ENCODE peak calls at places on chromosomes 3 and 15, in four cellular contexts. X, V, O and E are unnamed samples.

GRCh38 chr3:63344676-63345075 is 66.6 kb downstream of the SYNPR start:
- DNase-seq in X (no peak), V (no peak), O (peak), E (no peak)

GRCh38 chr15:85030301-85031049 is 48.8 kb downstream of the PDE8A start:
- DNase-seq in X (peak), V (no peak), O (no peak), E (peak)

GRCh38 chr3:194167873-194168272 is 31.9 kb downstream of the HES1 start:
- DNase-seq in X (no peak), V (no peak), O (no peak), E (no peak)

GRCh38 chr3:43399034-43399433 is 112.7 kb downstream of the SNRK start:
- DNase-seq in X (no peak), V (no peak), O (no peak), E (no peak)

GRCh38 chr3:112811150-112811884 is 35.3 kb downstream of the CD200R1L start:
- DNase-seq in X (no peak), V (peak), O (no peak), E (no peak)

GRCh38 chr15:31223478-31224350 is 102.9 kb upstream of the KLF13 start:
- DNase-seq in X (no peak), V (no peak), O (no peak), E (no peak)

GRCh38 chr3:160876568-160877100 is 120.6 kb downstream of the PPM1L start:
- DNase-seq in X (no peak), V (no peak), O (no peak), E (no peak)

GRCh38 chr3:108461641-108462040 is 48.8 kb downstream of the MYH15 start:
- DNase-seq in X (no peak), V (peak), O (no peak), E (no peak)

GRCh38 chr3:147120029-147120428 is 286.3 kb downstream of the ZIC4 start:
- DNase-seq in X (no peak), V (no peak), O (no peak), E (peak)

GRCh38 chr3:70061111-70061510 is 61.6 kb downstream of the SAMMSON start:
- DNase-seq in X (no peak), V (no peak), O (no peak), E (no peak)

GRCh38 chr3:194999491-194999890 is 271.5 kb downstream of the XXYLT1 start:
- DNase-seq in X (no peak), V (no peak), O (no peak), E (no peak)

GRCh38 chr3:32450426-32450825 is 52.2 kb downstream of the CMTM6 start:
- DNase-seq in X (no peak), V (no peak), O (no peak), E (no peak)

GRCh38 chr3:23704316-23704715 is 101.4 kb upstream of the UBE2E1 start:
- DNase-seq in X (no peak), V (no peak), O (no peak), E (no peak)

GRCh38 chr3:55532806-55533205 is 45.7 kb upstream of the WNT5A start:
- DNase-seq in X (no peak), V (no peak), O (no peak), E (no peak)

GRCh38 chr3:139118835-139119234 is 74.1 kb upstream of the PRR23C start:
- DNase-seq in X (no peak), V (no peak), O (no peak), E (no peak)

GRCh38 chr15:43230640-43231115 is 9.9 kb upstream of the EPB42 start:
- DNase-seq in X (no peak), V (no peak), O (no peak), E (no peak)

GRCh38 chr15:101808201-101808600 is 3.8 kb upstream of the OR4F15 start:
- DNase-seq in X (peak), V (no peak), O (no peak), E (peak)

GRCh38 chr15:40746916-40747418 is 8.1 kb downstream of the RMDN3 start:
- DNase-seq in X (no peak), V (no peak), O (no peak), E (no peak)

GRCh38 chr3:194276768-194277546 is 74.2 kb downstream of the CPN2 start:
- DNase-seq in X (no peak), V (no peak), O (peak), E (peak)

GRCh38 chr15:40286061-40286532 is 3.2 kb upstream of the ANKRD63 start:
- DNase-seq in X (no peak), V (no peak), O (no peak), E (no peak)

GRCh38 chr3:125398952-125399351 is 23.8 kb upstream of the ZNF148 start:
- DNase-seq in X (no peak), V (no peak), O (peak), E (no peak)

GRCh38 chr15:25171111-25171811 is 216.5 kb downstream of the SNRPN start:
- DNase-seq in X (no peak), V (no peak), O (peak), E (no peak)

GRCh38 chr3:190003730-190004129 is 117.0 kb downstream of the P3H2 start:
- DNase-seq in X (peak), V (peak), O (no peak), E (peak)

GRCh38 chr15:67880651-67881182 is 40.9 kb upstream of the RNU6-1 start:
- DNase-seq in X (no peak), V (no peak), O (no peak), E (peak)

GRCh38 chr15:30791239-30791638 is 112.5 kb upstream of the FAN1 start:
- DNase-seq in X (peak), V (no peak), O (peak), E (no peak)

GRCh38 chr3:105662326-105662725 is 206.5 kb downstream of the CBLB start:
- DNase-seq in X (no peak), V (no peak), O (no peak), E (no peak)

GRCh38 chr3:65811917-65812316 is 226.8 kb downstream of the MAGI1 start:
- DNase-seq in X (no peak), V (no peak), O (no peak), E (no peak)

GRCh38 chr3:31247850-31248618 is 284.7 kb upstream of the STT3B start:
- DNase-seq in X (no peak), V (no peak), O (no peak), E (no peak)

GRCh38 chr3:132911741-132912415 is 126.3 kb upstream of the TMEM108 start:
- DNase-seq in X (no peak), V (peak), O (no peak), E (peak)

GRCh38 chr3:123854905-123855304 is 29.2 kb downstream of the MYLK start:
- DNase-seq in X (no peak), V (no peak), O (no peak), E (no peak)

GRCh38 chr15:90405208-90405607 is 17.2 kb downstream of the IQGAP1 start:
- DNase-seq in X (no peak), V (no peak), O (no peak), E (no peak)

GRCh38 chr15:29348308-29348914 is 78.8 kb upstream of the NSMCE3 start:
- DNase-seq in X (no peak), V (peak), O (peak), E (no peak)

GRCh38 chr3:184757010-184757651 is 45.3 kb upstream of the MAGEF1 start:
- DNase-seq in X (no peak), V (peak), O (no peak), E (no peak)

GRCh38 chr15:42194502-42194901 is 13.6 kb downstream of the VPS39 start:
- DNase-seq in X (peak), V (peak), O (no peak), E (peak)

GRCh38 chr3:113310960-113311359 is 99.6 kb downstream of the BOC start:
- DNase-seq in X (no peak), V (no peak), O (no peak), E (no peak)

GRCh38 chr3:40317061-40317676 is 7.7 kb downstream of the EIF1B start:
- DNase-seq in X (peak), V (peak), O (no peak), E (peak)

GRCh38 chr3:86929046-86929445 is 61.9 kb downstream of the VGLL3 start:
- DNase-seq in X (no peak), V (peak), O (no peak), E (peak)

GRCh38 chr3:170485696-170486095 is 67.0 kb downstream of the CLDN11 start:
- DNase-seq in X (no peak), V (no peak), O (no peak), E (no peak)

GRCh38 chr3:156389151-156389760 is 165.7 kb downstream of the SSR3 start:
- DNase-seq in X (no peak), V (no peak), O (no peak), E (no peak)